ENCODE peak calls at places on chromosomes 16 and 17, in five cellular contexts. F is heart right ventricle; V is CD8-positive, alpha-beta T cell; B is uterus; L is adrenal gland. X is an unnamed sample. For H3K4me1, the result is how much of the 10 kb centered on the place peaks cover.

GRCh38 chr16:71358464-71359031 is at the start of gene CALB2:
- DNase-seq in B (peak), V (peak), L (peak), F (peak), X (peak)

GRCh38 chr16:4272114-4272954 is 489 bp downstream of the TFAP4 start:
- DNase-seq in F (peak), L (peak), B (no peak), V (no peak), X (peak)

GRCh38 chr16:71627631-71628236 is 1.8 kb downstream of the MARVELD3 start:
- DNase-seq in V (no peak), F (no peak), L (no peak), B (no peak), X (no peak)

GRCh38 chr16:54286330-54287017 is at the start of gene IRX3:
- DNase-seq in L (peak), F (peak), V (no peak), B (peak), X (peak)

GRCh38 chr16:81630632-81631026 is 148.5 kb upstream of the PLCG2 start:
- DNase-seq in F (no peak), L (no peak), B (no peak), V (no peak), X (no peak)

GRCh38 chr17:55314784-55315491 is 50.2 kb downstream of the HLF start:
- DNase-seq in V (no peak), B (no peak), L (no peak), F (no peak), X (no peak)

GRCh38 chr17:64626827-64627226 is 35.3 kb downstream of the SMURF2 start:
- DNase-seq in L (no peak), F (no peak), V (no peak), B (no peak), X (no peak)

GRCh38 chr16:74275031-74275636 is 21.5 kb upstream of the PSMD7 start:
- DNase-seq in V (no peak), L (no peak), F (no peak), B (no peak), X (no peak)

GRCh38 chr17:80673152-80673920 is 128.7 kb downstream of the RPTOR start:
- DNase-seq in V (no peak), B (no peak), L (no peak), F (no peak), X (no peak)

GRCh38 chr17:76174072-76174471 is 33.0 kb upstream of the FOXJ1 start:
- DNase-seq in F (no peak), L (no peak), V (no peak), B (no peak), X (no peak)

GRCh38 chr16:80791411-80791810 is 13.0 kb downstream of the CDYL2 start:
- DNase-seq in F (no peak), V (no peak), L (no peak), B (no peak), X (no peak)

GRCh38 chr17:47844230-47844629 is 3.2 kb upstream of the SCRN2 start:
- DNase-seq in V (no peak), L (no peak), F (no peak), B (no peak), X (no peak)

GRCh38 chr17:80861892-80862291 is 129.7 kb upstream of the CHMP6 start:
- DNase-seq in V (peak), B (no peak), F (no peak), L (peak), X (peak)

GRCh38 chr16:1443403-1443973 is 868 bp downstream of the CCDC154 start:
- DNase-seq in B (no peak), V (no peak), L (no peak), F (no peak), X (no peak)

GRCh38 chr16:76856112-76856511 is 334.9 kb upstream of the MON1B start:
- DNase-seq in V (no peak), B (no peak), L (no peak), F (no peak), X (no peak)

GRCh38 chr16:13414154-13414553 is 505.8 kb upstream of the ERCC4 start:
- DNase-seq in F (no peak), B (no peak), V (no peak), L (no peak), X (no peak)

GRCh38 chr17:63399316-63399715 is 46.8 kb downstream of the CYB561 start:
- DNase-seq in B (no peak), V (no peak), F (no peak), L (no peak), X (no peak)

GRCh38 chr17:63395075-63395815 is 50.9 kb downstream of the CYB561 start:
- DNase-seq in V (no peak), F (no peak), B (no peak), L (no peak), X (no peak)

GRCh38 chr17:63402808-63403207 is 43.3 kb downstream of the CYB561 start:
- DNase-seq in B (no peak), F (no peak), L (no peak), V (no peak), X (no peak)

GRCh38 chr17:63399856-63400255 is 46.2 kb downstream of the CYB561 start:
- DNase-seq in F (peak), B (peak), V (no peak), L (peak), X (peak)

GRCh38 chr17:63398680-63399079 is 47.4 kb downstream of the CYB561 start:
- DNase-seq in V (no peak), L (no peak), B (no peak), F (no peak), X (no peak)
- H3K4me1 ChIP-seq in V (under half), L (under half), B (under half), F (under half), X (under half)

GRCh38 chr17:41785876-41786226 is 660 bp downstream of the JUP start:
- DNase-seq in B (peak), F (peak), L (no peak), V (no peak), X (peak)

GRCh38 chr17:41784207-41784744 is 2.2 kb downstream of the JUP start:
- DNase-seq in F (peak), V (no peak), B (peak), L (no peak), X (no peak)

GRCh38 chr17:41787021-41787418 is 509 bp upstream of the JUP start:
- DNase-seq in B (no peak), V (no peak), F (no peak), L (no peak), X (no peak)

GRCh38 chr17:41785091-41785875 is 1.2 kb downstream of the JUP start:
- DNase-seq in V (no peak), B (no peak), L (no peak), F (no peak), X (no peak)

DNA sequence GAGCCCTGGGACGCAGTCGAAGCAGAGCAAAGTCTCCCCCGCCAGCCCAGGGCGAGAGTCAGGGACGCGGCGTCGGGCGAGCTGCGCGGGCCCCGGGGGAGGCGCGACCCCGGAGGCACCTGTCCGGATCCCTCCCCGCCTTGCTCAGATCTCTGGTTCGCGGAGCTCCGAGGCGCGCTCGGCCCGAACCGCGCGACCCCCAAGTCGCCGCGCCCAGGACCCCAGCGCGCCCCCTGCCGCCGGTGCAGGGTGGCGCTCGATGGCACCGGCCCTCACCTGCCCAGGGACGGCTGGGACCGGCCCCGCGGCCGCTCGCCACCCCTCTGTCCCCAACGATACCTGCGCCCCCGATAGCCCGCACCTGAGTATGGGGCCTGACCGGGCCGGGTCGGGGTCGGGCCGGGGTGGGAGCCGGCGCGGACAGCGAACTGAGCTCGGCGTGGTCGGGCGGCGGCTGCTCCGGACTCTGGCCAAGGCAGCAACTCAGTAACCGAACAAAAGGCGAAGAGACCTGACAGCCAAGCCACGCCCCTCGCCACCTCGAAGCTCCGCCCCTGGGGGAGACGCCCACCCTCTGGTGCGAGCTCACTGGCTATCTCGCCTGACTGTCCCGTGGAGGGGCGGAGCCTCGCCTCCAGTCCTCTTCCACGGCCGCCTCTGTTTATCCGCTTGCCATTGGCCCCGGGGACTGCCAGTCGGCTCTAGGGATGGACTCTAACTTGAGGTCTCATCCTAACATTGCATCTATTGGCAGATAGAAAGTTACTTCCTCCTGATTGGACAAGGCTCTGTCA is at the start of gene JUP:
- DNase-seq in V (peak), F (peak), L (peak), B (peak), X (peak)
- H3K4me1 ChIP-seq in V (under half), F (under half), L (under half), B (under half), X (under half)

DNA sequence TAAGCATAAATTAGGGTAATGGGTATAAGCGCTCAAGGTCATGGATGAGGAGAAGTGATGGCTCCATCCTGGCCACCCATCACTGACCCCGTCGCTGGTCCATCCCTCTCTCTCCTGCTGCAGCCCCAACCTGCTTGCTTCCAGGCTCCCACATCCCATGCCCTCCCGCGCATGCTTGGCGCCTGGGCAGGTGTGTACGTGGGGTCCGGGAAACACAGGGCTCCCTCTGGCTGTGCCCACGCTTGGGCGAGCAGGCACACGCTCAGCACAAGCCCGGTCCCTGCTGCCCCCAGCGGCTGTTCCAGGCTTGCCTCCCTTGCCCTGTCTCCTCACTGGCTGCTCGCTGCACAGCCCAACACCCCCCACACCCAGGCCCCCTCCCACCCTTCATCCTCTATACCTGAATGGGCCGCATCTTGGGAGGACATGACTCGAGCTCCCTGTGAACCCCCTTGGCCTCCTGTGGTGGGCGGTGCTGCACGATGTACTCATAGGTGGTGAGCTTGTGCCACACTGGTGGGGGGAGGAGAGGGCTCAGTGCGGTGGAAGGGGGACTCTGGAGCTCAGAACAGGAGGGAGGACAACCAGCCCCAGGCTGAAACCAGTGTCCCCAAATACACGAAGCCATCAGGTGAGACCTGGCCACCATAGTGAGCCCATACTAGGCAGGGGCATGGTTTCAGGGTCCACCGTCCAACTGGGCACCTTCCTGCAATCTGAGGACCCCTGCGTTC is 4.7 kb upstream of the TPPP3 start:
- DNase-seq in B (no peak), L (no peak), F (no peak), V (no peak), X (peak)
- H3K4me1 ChIP-seq in B (under half), L (under half), F (half or more), V (under half), X (under half)

GRCh38 chr17:67435122-67435521 is 58.0 kb downstream of the PITPNC1 start:
- DNase-seq in F (no peak), B (no peak), L (peak), V (peak), X (no peak)

GRCh38 chr17:67439269-67439668 is 62.2 kb downstream of the PITPNC1 start:
- DNase-seq in B (no peak), F (no peak), V (no peak), L (no peak), X (no peak)

GRCh38 chr17:67441052-67441738 is 64.1 kb downstream of the PITPNC1 start:
- DNase-seq in B (no peak), F (no peak), L (peak), V (peak), X (peak)

GRCh38 chr17:67440311-67441051 is 63.4 kb downstream of the PITPNC1 start:
- DNase-seq in L (no peak), V (no peak), B (no peak), F (no peak), X (no peak)

DNA sequence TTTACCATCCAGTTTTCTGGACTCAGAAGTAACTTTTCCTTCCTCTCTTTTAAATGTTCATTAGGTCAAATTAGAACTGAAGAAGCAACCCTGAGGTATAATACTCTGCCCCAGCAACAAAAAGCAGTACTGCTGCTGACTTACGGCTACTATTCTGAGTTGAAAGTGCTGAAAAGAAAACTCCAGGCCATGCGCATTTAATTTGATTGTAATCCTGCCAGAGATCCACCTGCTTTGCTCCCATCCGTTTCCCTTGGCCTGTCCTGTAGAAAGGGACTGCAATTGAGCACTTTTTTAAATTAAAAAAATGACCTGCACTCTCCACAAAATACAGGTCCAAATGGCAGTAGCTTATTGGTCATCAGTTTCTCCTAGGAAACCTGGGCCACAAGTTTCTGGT is 61.6 kb downstream of the PITPNC1 start:
- DNase-seq in B (no peak), L (no peak), F (no peak), V (no peak), X (no peak)
- H3K4me1 ChIP-seq in B (under half), L (under half), F (half or more), V (half or more), X (under half)

GRCh38 chr17:78175643-78175981 is 7.2 kb downstream of the SYNGR2 start:
- DNase-seq in F (no peak), V (no peak), L (no peak), B (no peak), X (no peak)

GRCh38 chr17:78174870-78175642 is 6.7 kb downstream of the SYNGR2 start:
- DNase-seq in F (no peak), V (no peak), L (no peak), B (no peak), X (peak)

GRCh38 chr17:78179372-78179771 is 7.5 kb downstream of the TK1 start:
- DNase-seq in V (no peak), B (peak), L (peak), F (no peak), X (peak)

GRCh38 chr17:78174332-78174869 is 6.0 kb downstream of the SYNGR2 start:
- DNase-seq in V (no peak), L (peak), F (peak), B (peak), X (peak)

GRCh38 chr17:78176548-78177025 is 8.2 kb downstream of the SYNGR2 start:
- DNase-seq in F (peak), V (peak), L (peak), B (peak), X (peak)
- H3K4me1 ChIP-seq in F (half or more), V (under half), L (under half), B (under half), X (half or more)

DNA sequence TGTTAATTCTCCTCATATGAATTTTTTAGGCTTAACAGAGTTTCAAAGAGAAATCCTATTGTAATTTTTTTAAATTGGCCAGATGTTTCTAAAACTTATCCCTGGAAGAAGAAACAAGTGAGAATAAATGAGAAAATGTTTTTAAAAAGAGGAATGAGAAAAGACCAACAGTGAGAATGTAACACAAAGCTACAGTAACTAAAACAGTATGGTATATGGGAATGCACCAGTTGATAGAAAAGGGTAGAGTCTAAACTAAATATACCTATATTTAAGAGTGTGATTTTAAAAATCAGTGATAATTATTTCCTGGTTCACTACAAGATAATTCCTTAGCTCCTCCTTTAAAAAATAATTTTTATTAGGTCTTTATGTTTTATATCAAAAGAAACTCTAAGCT is 127.9 kb downstream of the CCDC182 start:
- DNase-seq in L (no peak), V (no peak), F (no peak), B (no peak), X (no peak)
- H3K4me1 ChIP-seq in L (under half), V (under half), F (under half), B (under half), X (under half)

DNA sequence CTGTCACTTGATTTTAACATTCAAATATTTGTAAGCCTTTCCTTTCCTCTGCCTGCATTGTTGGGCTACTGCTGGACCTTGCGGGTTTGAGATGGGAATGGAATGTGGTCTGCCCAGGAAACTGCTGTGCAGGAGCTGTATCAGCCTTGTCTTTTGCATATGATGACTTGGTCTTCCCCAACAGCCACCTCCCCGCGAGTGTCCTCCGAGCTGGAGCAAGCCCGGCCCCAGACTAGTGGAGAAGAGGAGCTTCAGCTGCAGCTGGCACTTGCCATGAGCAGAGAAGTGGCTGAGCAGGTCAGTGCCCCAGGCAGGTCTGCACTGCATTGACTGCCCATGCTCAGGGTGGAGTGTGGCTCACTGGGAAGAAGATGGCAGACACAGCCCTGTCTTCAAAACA is 52.8 kb downstream of the B9D1 start:
- DNase-seq in F (no peak), L (no peak), B (no peak), V (no peak), X (no peak)
- H3K4me1 ChIP-seq in F (half or more), L (under half), B (under half), V (under half), X (under half)

GRCh38 chr16:84816485-84816884 is 3.3 kb upstream of the CRISPLD2 start:
- DNase-seq in V (no peak), L (no peak), B (no peak), F (no peak), X (no peak)
- H3K4me1 ChIP-seq in V (under half), L (under half), B (under half), F (under half), X (under half)

X was measured in psoas muscle.